ENCODE peak calls at places on chromosomes 12 and 14, in seven cellular contexts. V is NCI-H1092, B is kidney tubule cell, J is HuH-7, O is AG10803, Y is fibroblast of lung, H is T-helper 2 cell. M is an unnamed sample.

GRCh38 chr14:33455998-33456397 is 494.9 kb downstream of the EGLN3 start:
- DNase-seq in H (no peak), V (no peak), Y (no peak), O (peak), B (no peak), J (no peak), M (no peak)

GRCh38 chr12:50103767-50104321 is at the start of gene GPD1:
- DNase-seq in V (peak), B (peak), O (peak), J (no peak), H (peak), Y (peak), M (no peak)

GRCh38 chr14:55160989-55161388 is 30.4 kb downstream of the DLGAP5 start:
- DNase-seq in Y (peak), V (no peak), B (peak), J (peak), H (peak), O (peak), M (peak)

GRCh38 chr14:39145266-39145966 is 24.7 kb downstream of the TRAPPC6B start:
- DNase-seq in Y (no peak), H (no peak), B (no peak), J (peak), O (no peak), V (no peak), M (no peak)

GRCh38 chr12:47709277-47710048 is 3.6 kb upstream of the RPAP3 start:
- DNase-seq in J (no peak), Y (no peak), O (no peak), H (peak), B (no peak), V (no peak), M (no peak)

GRCh38 chr14:74882103-74882920 is 596 bp downstream of the DLST start:
- DNase-seq in H (peak), O (peak), V (no peak), B (peak), Y (peak), J (no peak), M (peak)

GRCh38 chr12:43444940-43445564 is 107.0 kb downstream of the ADAMTS20 start:
- DNase-seq in V (peak), B (peak), H (peak), O (peak), J (no peak), Y (peak), M (peak)

GRCh38 chr12:95117178-95117599 is 43.8 kb upstream of the NR2C1 start:
- DNase-seq in J (peak), B (peak), V (peak), H (peak), Y (peak), O (peak), M (peak)

GRCh38 chr12:108616359-108616758 is 17.3 kb downstream of the SELPLG start:
- DNase-seq in O (no peak), J (no peak), B (no peak), H (no peak), Y (no peak), V (no peak), M (no peak)

GRCh38 chr14:64806202-64806861 is 73.4 kb downstream of the SPTB start:
- DNase-seq in Y (peak), V (no peak), B (peak), J (no peak), H (no peak), O (peak), M (peak)

GRCh38 chr12:13870255-13870654 is 111.1 kb downstream of the GRIN2B start:
- DNase-seq in J (no peak), H (no peak), V (no peak), O (no peak), B (no peak), Y (no peak), M (no peak)

GRCh38 chr14:34693228-34693939 is 21.0 kb downstream of the CFL2 start:
- DNase-seq in V (no peak), Y (no peak), O (no peak), H (peak), J (no peak), B (peak), M (peak)

GRCh38 chr14:45089813-45090212 is 5.9 kb downstream of the PRPF39 start:
- DNase-seq in J (no peak), B (peak), V (no peak), O (peak), Y (peak), H (peak), M (no peak)

GRCh38 chr14:90541076-90541634 is 144.3 kb downstream of the CALM1 start:
- DNase-seq in O (no peak), B (no peak), Y (no peak), J (no peak), H (no peak), V (no peak), M (no peak)

GRCh38 chr12:121804417-121805111 is 755 bp downstream of the SETD1B start:
- DNase-seq in B (peak), O (no peak), H (peak), V (no peak), Y (no peak), J (no peak), M (peak)

GRCh38 chr12:6582196-6582595 is 14.1 kb upstream of the NOP2 start:
- DNase-seq in J (peak), H (no peak), V (no peak), B (no peak), Y (no peak), O (no peak), M (no peak)

GRCh38 chr14:35416108-35416750 is 11.7 kb upstream of the NFKBIA start:
- DNase-seq in Y (no peak), J (no peak), O (no peak), B (peak), V (no peak), H (peak), M (no peak)

GRCh38 chr14:53306267-53306721 is 153.2 kb upstream of the DDHD1 start:
- DNase-seq in O (peak), B (peak), V (peak), Y (peak), J (peak), H (peak), M (peak)

GRCh38 chr14:76844223-76844622 is 18.0 kb downstream of the LRRC74A start:
- DNase-seq in B (peak), V (no peak), H (peak), Y (no peak), O (peak), J (no peak), M (peak)

GRCh38 chr12:131720921-131721320 is 10.0 kb downstream of the SFSWAP start:
- DNase-seq in Y (peak), J (no peak), B (peak), H (no peak), O (no peak), V (no peak), M (no peak)

GRCh38 chr14:36021030-36021422 is 155.5 kb downstream of the PTCSC3 start:
- DNase-seq in V (no peak), H (peak), Y (no peak), B (no peak), J (no peak), O (no peak), M (no peak)

GRCh38 chr14:37048666-37049071 is 123.7 kb downstream of the SLC25A21 start:
- DNase-seq in V (no peak), J (no peak), B (peak), H (no peak), O (no peak), Y (no peak), M (no peak)

M was measured in A549.